ENCODE peak calls at places on chromosomes 5 and 9, in eight cellular contexts. W is A172; F is smooth muscle cell of the brain vasculature; T is activated T-cell treated with anti-CD3 and anti-CD28 coated beads for 1 hour; K is activated CD4-positive, CD25-positive, alpha-beta regulatory T cell; R is fibroblast of lung; Z is kidney tubule cell; D is AML-193. X is an unnamed sample.

GRCh38 chr9:4497855-4498254 is 7.6 kb downstream of the SLC1A1 start:
- DNase-seq in D (no peak), T (no peak), R (no peak), K (no peak), F (no peak), W (no peak), Z (peak), X (peak)

GRCh38 chr5:103402861-103403260 is 144.3 kb downstream of the MACIR start:
- DNase-seq in K (no peak), Z (peak), W (no peak), F (no peak), D (no peak), T (no peak), R (no peak), X (peak)

GRCh38 chr5:115274584-115274983 is 11.9 kb upstream of the PGGT1B start:
- DNase-seq in K (no peak), R (no peak), W (no peak), D (peak), T (no peak), Z (no peak), F (no peak), X (no peak)

GRCh38 chr9:27373851-27374250 is 76.9 kb upstream of the EQTN start:
- DNase-seq in F (no peak), Z (no peak), T (no peak), D (no peak), R (no peak), W (no peak), K (no peak), X (no peak)

GRCh38 chr9:34651876-34652602 is at the start of gene IL11RA:
- DNase-seq in W (peak), R (peak), T (no peak), F (peak), K (no peak), Z (peak), D (no peak), X (no peak)

GRCh38 chr5:3602713-3603502 is 7.3 kb downstream of the IRX1 start:
- DNase-seq in D (no peak), R (no peak), Z (peak), F (no peak), T (no peak), K (no peak), W (no peak), X (no peak)

GRCh38 chr5:37637165-37637845 is 202.5 kb downstream of the GDNF start:
- DNase-seq in R (peak), D (no peak), F (no peak), K (no peak), Z (no peak), W (peak), T (no peak), X (no peak)

GRCh38 chr5:33892419-33893151 is 795 bp upstream of the ADAMTS12 start:
- DNase-seq in K (no peak), R (peak), F (no peak), Z (peak), W (peak), T (no peak), D (no peak), X (peak)

GRCh38 chr9:97985058-97985861 is 2.1 kb downstream of the ANP32B start:
- DNase-seq in Z (no peak), F (no peak), R (peak), T (peak), D (no peak), K (no peak), W (no peak), X (peak)

GRCh38 chr9:136961279-136962065 is 9.4 kb downstream of the LCN12 start:
- DNase-seq in D (no peak), Z (no peak), T (no peak), W (no peak), F (peak), R (no peak), K (no peak), X (no peak)

GRCh38 chr5:126016256-126016655 is 407.0 kb upstream of the GRAMD2B start:
- DNase-seq in T (no peak), R (peak), Z (no peak), F (no peak), D (no peak), K (no peak), W (no peak), X (no peak)

GRCh38 chr5:54834121-54834842 is 151.1 kb downstream of the ESM1 start:
- DNase-seq in Z (no peak), W (no peak), K (no peak), T (no peak), R (no peak), F (no peak), D (no peak), X (no peak)

GRCh38 chr5:137833463-137833862 is 34.2 kb upstream of the MYOT start:
- DNase-seq in F (no peak), W (peak), R (peak), D (no peak), T (no peak), K (no peak), Z (peak), X (no peak)

GRCh38 chr9:99824378-99825157 is 2.9 kb downstream of the NR4A3 start:
- DNase-seq in W (no peak), R (peak), Z (peak), T (peak), F (no peak), K (peak), D (no peak), X (no peak)

GRCh38 chr9:4489562-4489918 is 728 bp upstream of the SLC1A1 start:
- DNase-seq in D (no peak), F (no peak), T (no peak), K (no peak), W (no peak), R (peak), Z (peak), X (no peak)

GRCh38 chr9:93116049-93116961 is 17.7 kb downstream of the NINJ1 start:
- DNase-seq in W (peak), D (peak), Z (peak), R (peak), K (no peak), T (no peak), F (no peak), X (no peak)

GRCh38 chr5:170525450-170526211 is 21.8 kb downstream of the KCNIP1 start:
- DNase-seq in T (no peak), Z (no peak), F (no peak), R (no peak), W (no peak), K (no peak), D (no peak), X (no peak)

GRCh38 chr5:90294604-90295003 is 115.0 kb downstream of the CETN3 start:
- DNase-seq in K (no peak), D (no peak), W (peak), T (no peak), F (no peak), R (no peak), Z (no peak), X (peak)

GRCh38 chr9:130208600-130209347 is 36.6 kb downstream of the NCS1 start:
- DNase-seq in D (no peak), F (no peak), Z (no peak), T (no peak), K (no peak), W (peak), R (no peak), X (no peak)

GRCh38 chr9:130639119-130639485 is 25.3 kb upstream of the PRDM12 start:
- DNase-seq in D (no peak), F (no peak), R (no peak), W (no peak), Z (no peak), T (no peak), K (no peak), X (no peak)

GRCh38 chr5:169803077-169803981 is 166.3 kb downstream of the DOCK2 start:
- DNase-seq in Z (peak), T (no peak), R (peak), F (no peak), D (peak), W (peak), K (no peak), X (no peak)

GRCh38 chr5:125370486-125370885 is 624.0 kb upstream of the ZNF608 start:
- DNase-seq in D (no peak), R (no peak), F (no peak), K (no peak), Z (no peak), T (no peak), W (no peak), X (no peak)

GRCh38 chr5:138573949-138574670 is 1.1 kb downstream of the HSPA9 start:
- DNase-seq in F (no peak), T (no peak), D (no peak), Z (peak), W (peak), K (no peak), R (no peak), X (no peak)

GRCh38 chr5:871596-872298 is 20.9 kb downstream of the BRD9 start:
- DNase-seq in W (no peak), T (no peak), D (no peak), F (no peak), Z (no peak), K (no peak), R (no peak), X (no peak)

GRCh38 chr9:93864029-93864428 is 91.1 kb downstream of the BARX1 start:
- DNase-seq in K (no peak), W (no peak), Z (no peak), F (no peak), D (no peak), T (no peak), R (no peak), X (no peak)

GRCh38 chr9:128554155-128554862 is 1.9 kb downstream of the SPTAN1 start:
- DNase-seq in K (no peak), Z (peak), R (peak), T (no peak), F (no peak), D (no peak), W (peak), X (no peak)

GRCh38 chr5:65163698-65164097 is 318.0 kb downstream of the ADAMTS6 start:
- DNase-seq in W (peak), D (no peak), Z (peak), R (no peak), K (no peak), F (no peak), T (no peak), X (no peak)

GRCh38 chr5:90548069-90548593 is 10.5 kb upstream of the ADGRV1 start:
- DNase-seq in Z (peak), W (no peak), D (no peak), T (no peak), R (no peak), K (no peak), F (no peak), X (peak)

GRCh38 chr5:179344301-179345178 is 721 bp downstream of the ADAMTS2 start:
- DNase-seq in D (no peak), K (no peak), F (no peak), Z (no peak), R (no peak), W (no peak), T (no peak), X (no peak)

GRCh38 chr5:116076496-116076895 is 8.3 kb upstream of the COMMD10 start:
- DNase-seq in W (no peak), T (no peak), F (no peak), Z (no peak), D (peak), K (no peak), R (no peak), X (no peak)

GRCh38 chr9:81431662-81432061 is 257.7 kb downstream of the TLE1 start:
- DNase-seq in F (peak), K (no peak), W (peak), D (no peak), T (no peak), Z (peak), R (peak), X (no peak)

GRCh38 chr5:103829585-103829984 is 267.0 kb upstream of the NUDT12 start:
- DNase-seq in D (peak), Z (no peak), K (no peak), T (no peak), W (no peak), R (no peak), F (no peak), X (no peak)

GRCh38 chr5:9833871-9834270 is 203.7 kb upstream of the TAS2R1 start:
- DNase-seq in K (no peak), T (no peak), W (no peak), R (no peak), D (no peak), Z (no peak), F (no peak), X (no peak)

GRCh38 chr5:20678814-20679298 is 690.9 kb upstream of the CDH18 start:
- DNase-seq in F (no peak), D (no peak), T (no peak), K (no peak), Z (peak), W (peak), R (peak), X (no peak)

GRCh38 chr5:14063117-14063516 is 80.0 kb upstream of the TRIO start:
- DNase-seq in D (no peak), Z (peak), K (no peak), W (no peak), F (no peak), T (no peak), R (peak), X (no peak)

GRCh38 chr9:136686794-136687711 is at the start of gene AGPAT2:
- DNase-seq in T (peak), W (peak), D (peak), K (peak), Z (peak), F (no peak), R (peak), X (peak)

GRCh38 chr5:63053019-63053638 is 474.5 kb downstream of the LRRC70 start:
- DNase-seq in T (no peak), D (no peak), W (no peak), F (no peak), Z (peak), K (no peak), R (peak), X (no peak)

GRCh38 chr9:77848897-77849296 is 182.7 kb downstream of the GNAQ start:
- DNase-seq in W (peak), F (peak), R (peak), K (no peak), Z (peak), T (no peak), D (peak), X (no peak)

GRCh38 chr5:93431255-93431654 is 149.8 kb downstream of the NR2F1-AS1 start:
- DNase-seq in Z (no peak), T (no peak), R (no peak), K (no peak), D (no peak), F (no peak), W (no peak), X (no peak)

GRCh38 chr9:121207371-121207940 is 5.8 kb upstream of the RAB14 start:
- DNase-seq in T (no peak), W (no peak), K (no peak), R (no peak), D (peak), Z (no peak), F (no peak), X (no peak)